ENCODE peak calls at places on chromosomes 7 and 10, in six cellular contexts. Y, L, B, F, K and E are unnamed samples.
A peak's percentile ranks its signal among the peaks of the same experiment; 100 is the strongest.

GRCh38 chr7:117158941-117159705 is 163.7 kb downstream of the WNT2 start:
- DNase-seq in F (no peak), L (no peak), Y (peak; percentile 57), K (no peak), B (no peak), E (no peak)

GRCh38 chr10:3528271-3528670 is 256.7 kb downstream of the KLF6 start:
- DNase-seq in Y (peak; percentile 64), L (no peak), F (no peak), K (no peak), B (no peak), E (no peak)

GRCh38 chr10:51063659-51064535 is 10.4 kb upstream of the PRKG1 start:
- DNase-seq in B (no peak), F (no peak), K (no peak), L (no peak), Y (peak; percentile 71), E (no peak)

GRCh38 chr10:117477961-117478670 is 64.4 kb upstream of the EMX2 start:
- DNase-seq in Y (peak; percentile 97), B (no peak), L (no peak), K (no peak), F (no peak), E (no peak)

GRCh38 chr7:50852901-50853300 is 70.2 kb upstream of the GRB10 start:
- DNase-seq in F (no peak), Y (no peak), L (no peak), B (no peak), K (no peak), E (no peak)

GRCh38 chr10:38027992-38028391 is 17.5 kb downstream of the ZNF33A start:
- DNase-seq in B (no peak), Y (no peak), F (no peak), L (no peak), K (no peak), E (no peak)

GRCh38 chr10:24953350-24954074 is 1.1 kb upstream of the PRTFDC1 start:
- DNase-seq in F (no peak), Y (peak; percentile 76), B (peak; percentile 58), K (no peak), L (no peak), E (no peak)

GRCh38 chr7:137996386-137996851 is 5.5 kb downstream of the CREB3L2 start:
- DNase-seq in Y (peak; percentile 59), B (peak; percentile 74), K (no peak), L (no peak), F (peak; percentile 78), E (no peak)

GRCh38 chr7:118777308-118777707 is 552.8 kb downstream of the ANKRD7 start:
- DNase-seq in B (no peak), L (no peak), K (no peak), Y (no peak), F (no peak), E (no peak)

GRCh38 chr10:22606164-22606614 is 108.2 kb downstream of the PIP4K2A start:
- DNase-seq in B (no peak), F (no peak), Y (peak; percentile 51), L (no peak), K (peak; percentile 51), E (peak; percentile 83)

GRCh38 chr7:23863209-23863798 is 153.3 kb downstream of the STK31 start:
- DNase-seq in F (no peak), B (no peak), K (no peak), L (no peak), Y (peak; percentile 47), E (peak; percentile 30)

GRCh38 chr10:62054825-62055224 is 153.3 kb downstream of the ARID5B start:
- DNase-seq in F (no peak), B (no peak), K (no peak), L (no peak), Y (no peak), E (no peak)

GRCh38 chr7:47953822-47954221 is 5.6 kb upstream of the PKD1L1 start:
- DNase-seq in K (no peak), L (no peak), B (no peak), F (no peak), Y (no peak), E (no peak)

GRCh38 chr7:139065323-139065722 is 29.5 kb upstream of the ZC3HAV1L start:
- DNase-seq in L (no peak), B (no peak), F (no peak), K (no peak), Y (no peak), E (no peak)

GRCh38 chr10:119940487-119940886 is 48.0 kb downstream of the SEC23IP start:
- DNase-seq in Y (peak; percentile 23), K (no peak), L (no peak), F (no peak), B (no peak), E (no peak)

GRCh38 chr7:111413796-111414195 is 148.5 kb downstream of the IMMP2L start:
- DNase-seq in L (no peak), Y (no peak), K (no peak), F (no peak), B (peak; percentile 38), E (no peak)

GRCh38 chr10:66928000-66928770 is 2.3 kb downstream of the LRRTM3 start:
- DNase-seq in L (no peak), K (no peak), Y (peak; percentile 23), B (no peak), F (peak; percentile 68), E (no peak)

GRCh38 chr10:12067336-12067735 is 1.4 kb upstream of the DHTKD1 start:
- DNase-seq in L (no peak), B (no peak), Y (peak; percentile 88), K (no peak), F (no peak), E (no peak)

GRCh38 chr7:27409311-27409710 is 166.7 kb downstream of the EVX1 start:
- DNase-seq in F (no peak), K (no peak), Y (no peak), L (no peak), B (no peak), E (no peak)

GRCh38 chr7:159091041-159091440 is 53.6 kb downstream of the VIPR2 start:
- DNase-seq in L (no peak), Y (no peak), K (no peak), F (peak; percentile 22), B (no peak), E (no peak)

GRCh38 chr7:86158111-86158510 is 485.6 kb upstream of the GRM3 start:
- DNase-seq in F (no peak), L (no peak), Y (no peak), B (no peak), K (no peak), E (no peak)

GRCh38 chr7:155237297-155237696 is 60.4 kb upstream of the INSIG1 start:
- DNase-seq in L (no peak), Y (no peak), F (peak; percentile 61), K (no peak), B (no peak), E (no peak)

GRCh38 chr10:124614003-124614659 is 130.0 kb downstream of the FAM53B start:
- DNase-seq in B (no peak), F (no peak), Y (no peak), L (no peak), K (peak; percentile 46), E (peak; percentile 47)

GRCh38 chr7:12637819-12638592 is 49.4 kb upstream of the ARL4A start:
- DNase-seq in Y (no peak), F (no peak), L (no peak), B (no peak), K (no peak), E (no peak)

GRCh38 chr10:86536294-86536861 is 14.8 kb upstream of the WAPL start:
- DNase-seq in L (no peak), K (no peak), Y (no peak), B (no peak), F (no peak), E (peak; percentile 86)
- H3K4me3 ChIP-seq in L (peak overlapping the region; percentile 49), K (no peak overlapping the region), Y (no peak overlapping the region), B (no peak overlapping the region), F (no peak overlapping the region), E (no peak overlapping the region)

GRCh38 chr7:22216309-22216708 is 140.6 kb downstream of the RAPGEF5 start:
- DNase-seq in B (no peak), Y (no peak), K (no peak), F (no peak), L (no peak), E (no peak)

GRCh38 chr7:22219739-22220493 is 137.0 kb downstream of the RAPGEF5 start:
- DNase-seq in Y (no peak), F (no peak), K (no peak), L (no peak), B (no peak), E (no peak)

GRCh38 chr7:22220947-22221346 is 136.0 kb downstream of the RAPGEF5 start:
- DNase-seq in K (no peak), F (no peak), B (no peak), L (no peak), Y (no peak), E (no peak)

GRCh38 chr7:22216832-22217475 is 140.0 kb downstream of the RAPGEF5 start:
- DNase-seq in F (no peak), K (no peak), B (no peak), Y (no peak), L (no peak), E (no peak)

DNA sequence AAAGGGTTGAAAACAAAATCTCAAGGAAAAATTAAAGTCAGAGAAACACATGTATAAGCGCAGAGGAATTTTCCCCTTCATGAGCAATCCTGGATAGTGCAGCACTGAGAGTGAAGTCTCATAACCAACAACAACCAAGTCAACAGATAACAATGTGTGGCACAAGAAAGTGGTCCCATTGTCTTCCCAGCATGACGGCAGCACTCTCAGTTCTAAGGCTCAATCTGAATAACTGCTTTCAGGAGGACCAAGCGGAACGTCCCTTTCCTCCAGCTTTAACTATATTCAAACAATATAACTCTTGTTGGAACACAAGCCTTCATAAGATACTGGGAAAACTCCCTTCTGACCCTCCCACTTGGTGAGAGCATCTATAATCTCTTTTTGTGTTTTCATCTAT is 137.9 kb downstream of the RAPGEF5 start:
- DNase-seq in B (no peak), F (no peak), Y (no peak), K (no peak), L (no peak), E (no peak)
- H3K27ac ChIP-seq in B (peak overlapping the region; percentile 39), F (peak overlapping the region; percentile 98), Y (no peak overlapping the region), K (peak overlapping the region; percentile 77), L (no peak overlapping the region), E (no peak overlapping the region)

DNA sequence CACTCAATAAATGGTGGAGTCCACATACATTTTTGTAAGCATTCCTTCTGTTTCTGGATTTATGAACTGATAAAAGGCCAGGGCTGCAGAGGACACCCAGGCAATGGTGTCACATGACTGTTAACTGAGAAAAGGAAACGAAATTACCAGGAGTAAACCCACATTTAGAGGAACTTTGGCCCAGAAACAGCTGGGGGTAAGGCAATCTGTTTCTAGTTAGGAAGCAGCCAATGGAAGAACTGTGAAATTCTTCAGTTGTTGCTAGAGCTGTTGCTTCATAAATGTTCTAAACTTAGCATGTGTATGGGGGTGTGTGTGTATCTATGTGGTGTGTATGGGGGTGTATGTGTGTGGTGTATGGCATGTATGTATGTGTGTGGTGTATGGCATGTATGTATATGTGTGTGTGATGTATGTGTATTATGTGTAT is 11.8 kb upstream of the PDCD4 start:
- DNase-seq in F (no peak), L (peak; percentile 29), Y (peak; percentile 84), K (no peak), B (no peak), E (no peak)
- H3K4me3 ChIP-seq in F (no peak overlapping the region), L (no peak overlapping the region), Y (no peak overlapping the region), K (no peak overlapping the region), B (no peak overlapping the region), E (peak overlapping the region; percentile 39)

GRCh38 chr7:93914581-93915066 is 6.9 kb upstream of the GNG11 start:
- DNase-seq in Y (peak; percentile 63), F (no peak), B (no peak), K (no peak), L (no peak), E (no peak)

GRCh38 chr7:93913197-93913596 is 6.8 kb downstream of the GNGT1 start:
- DNase-seq in B (no peak), Y (no peak), F (no peak), K (no peak), L (no peak), E (no peak)

GRCh38 chr7:93906267-93906666 is at the start of gene GNGT1:
- DNase-seq in Y (no peak), L (no peak), K (no peak), F (no peak), B (no peak), E (no peak)

GRCh38 chr7:93910076-93910994 is 4.0 kb downstream of the GNGT1 start:
- DNase-seq in K (peak; percentile 44), L (no peak), Y (peak; percentile 73), F (no peak), B (peak; percentile 51), E (no peak)
- H3K27ac ChIP-seq in K (no peak overlapping the region), L (no peak overlapping the region), Y (no peak overlapping the region), F (no peak overlapping the region), B (no peak overlapping the region), E (no peak overlapping the region)